ENCODE peak calls at places on chromosomes 7 and 10, in ten cellular contexts. E, N, A, K, R, V, C, J, O and X are unnamed samples.

GRCh38 chr10:13717936-13718772 is 131.4 kb downstream of the PRPF18 start:
- DNase-seq in J (peak), C (peak), K (peak), N (peak), V (peak), O (no peak), R (peak), E (peak), A (peak), X (peak)

GRCh38 chr7:20354825-20355466 is 24.2 kb downstream of the ITGB8 start:
- DNase-seq in A (no peak), K (no peak), C (no peak), J (no peak), R (no peak), O (no peak), V (no peak), N (no peak), E (no peak), X (no peak)

GRCh38 chr10:132707776-132708171 is 78.2 kb downstream of the NKX6-2 start:
- DNase-seq in V (no peak), J (no peak), E (no peak), C (no peak), O (no peak), K (no peak), R (peak), A (no peak), N (no peak), X (peak)

GRCh38 chr7:36279251-36279925 is 110.3 kb upstream of the ANLN start:
- DNase-seq in J (no peak), E (peak), C (no peak), A (no peak), O (no peak), K (no peak), N (no peak), R (peak), V (no peak), X (no peak)

GRCh38 chr7:116177009-116177408 is 33.3 kb upstream of the TES start:
- DNase-seq in J (no peak), N (no peak), C (no peak), A (no peak), R (no peak), O (peak), K (no peak), V (no peak), E (peak), X (no peak)

GRCh38 chr10:7218974-7219373 is 191.9 kb downstream of the SFMBT2 start:
- DNase-seq in N (no peak), A (no peak), R (no peak), J (no peak), O (peak), E (peak), V (no peak), K (no peak), C (no peak), X (no peak)

GRCh38 chr7:111086532-111086931 is 4.4 kb upstream of the LRRN3 start:
- DNase-seq in K (no peak), E (no peak), J (no peak), A (no peak), N (no peak), V (no peak), R (no peak), O (no peak), C (no peak), X (no peak)

GRCh38 chr10:104925232-104925851 is 284.3 kb downstream of the SORCS3 start:
- DNase-seq in E (peak), R (no peak), N (peak), V (peak), J (peak), A (peak), K (no peak), O (peak), C (peak), X (peak)

GRCh38 chr7:26357793-26358139 is 66.1 kb downstream of the SNX10 start:
- DNase-seq in R (no peak), C (no peak), O (no peak), K (no peak), N (no peak), J (no peak), V (no peak), E (no peak), A (no peak), X (no peak)

GRCh38 chr7:132495931-132496330 is 80.3 kb downstream of the PLXNA4 start:
- DNase-seq in R (no peak), E (no peak), K (no peak), A (no peak), J (no peak), C (no peak), V (no peak), O (no peak), N (no peak), X (no peak)

GRCh38 chr7:12161146-12161545 is 49.9 kb upstream of the TMEM106B start:
- DNase-seq in K (no peak), O (no peak), C (no peak), R (no peak), N (no peak), A (no peak), E (no peak), V (no peak), J (no peak), X (no peak)

GRCh38 chr10:30392564-30392990 is 41.4 kb upstream of the MAP3K8 start:
- DNase-seq in O (peak), C (peak), V (peak), K (peak), N (peak), R (peak), A (peak), E (peak), J (peak), X (peak)

GRCh38 chr10:86294346-86295265 is 72.0 kb downstream of the GRID1 start:
- DNase-seq in J (peak), V (peak), K (no peak), O (no peak), A (no peak), C (peak), E (no peak), R (peak), N (no peak), X (no peak)

GRCh38 chr10:47047577-47048532 is 136.6 kb downstream of the PTPN20 start:
- DNase-seq in K (peak), J (peak), V (peak), R (peak), O (peak), N (peak), E (peak), A (peak), C (peak), X (peak)

GRCh38 chr10:128091636-128092210 is 34.5 kb downstream of the MKI67 start:
- DNase-seq in K (no peak), A (no peak), O (no peak), R (no peak), J (no peak), E (no peak), C (no peak), N (no peak), V (no peak), X (no peak)

DNA sequence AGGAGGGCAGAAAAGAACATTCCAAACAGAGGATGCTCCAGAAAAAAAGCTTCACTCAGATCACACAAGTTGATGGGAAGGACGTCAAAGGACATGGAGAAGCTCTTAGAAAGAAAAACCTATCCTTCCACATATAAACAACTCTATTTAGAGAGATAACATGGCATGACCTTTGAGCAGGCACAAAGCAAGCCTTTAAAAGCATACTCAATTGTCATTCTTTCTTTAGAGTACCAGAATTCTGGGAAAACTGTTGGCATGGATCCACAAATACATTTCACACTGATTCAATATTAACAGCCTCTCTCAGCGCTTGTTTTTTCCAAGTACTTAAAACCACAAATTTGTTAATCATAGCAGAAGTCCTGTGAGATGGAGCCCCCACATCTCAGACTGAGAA is 7.3 kb upstream of the ABLIM1 start:
- DNase-seq in R (no peak), V (no peak), O (no peak), N (no peak), A (no peak), K (no peak), C (no peak), J (no peak), E (no peak), X (no peak)
- H3K27ac ChIP-seq in R (no peak), V (peak), O (no peak), N (peak), A (no peak), K (no peak), C (no peak), J (no peak), E (no peak), X (peak)

DNA sequence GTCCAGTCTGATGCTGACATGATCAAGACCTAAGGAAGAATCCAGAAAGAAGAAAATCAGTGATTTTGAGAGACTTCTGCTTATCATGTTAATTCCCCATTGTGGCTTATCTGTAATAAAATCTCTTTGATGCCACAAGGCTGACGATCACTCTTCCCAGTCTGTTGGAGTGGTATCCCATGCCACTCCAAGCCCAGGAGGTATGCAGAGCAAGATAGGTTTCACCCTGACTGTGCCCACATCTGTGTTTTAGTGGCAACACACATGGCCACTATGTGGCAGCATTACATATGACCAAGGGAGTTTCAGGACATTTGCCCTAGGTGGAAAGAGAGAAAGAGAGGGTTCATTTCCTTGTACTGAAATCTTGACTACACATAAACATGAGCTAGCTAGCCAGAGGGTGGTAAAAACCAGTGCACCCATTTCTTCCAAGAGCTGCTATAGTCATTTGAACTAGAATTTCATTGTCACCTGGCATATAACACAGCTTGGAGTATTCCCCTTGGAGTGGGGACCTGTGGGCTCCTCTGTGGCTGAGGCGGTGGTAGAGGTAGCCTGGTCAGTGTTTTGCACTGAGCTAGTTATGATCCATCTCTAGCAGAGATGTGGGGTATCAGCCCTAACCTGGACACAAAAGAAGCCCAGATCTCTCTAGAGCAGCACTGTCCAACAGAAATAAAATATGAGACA is 20.8 kb downstream of the LAMB4 start:
- DNase-seq in K (no peak), A (no peak), V (no peak), R (no peak), C (no peak), O (peak), N (no peak), E (peak), J (peak), X (no peak)
- TF ChIP-seq CTCF in K (no peak), A (no peak), V (no peak), R (no peak), C (peak), O (peak), N (peak), E (peak), J (peak), X (peak)

GRCh38 chr10:79231908-79232307 is 115.4 kb upstream of the PPIF start:
- DNase-seq in K (no peak), C (no peak), A (no peak), N (no peak), V (no peak), R (no peak), E (no peak), O (no peak), J (no peak), X (no peak)

GRCh38 chr10:79230563-79231249 is 116.6 kb upstream of the PPIF start:
- DNase-seq in K (no peak), N (no peak), E (no peak), O (no peak), R (no peak), V (no peak), A (no peak), C (no peak), J (no peak), X (no peak)

GRCh38 chr10:79232864-79233263 is 114.4 kb upstream of the PPIF start:
- DNase-seq in N (no peak), K (no peak), A (no peak), V (no peak), C (no peak), E (no peak), J (no peak), O (no peak), R (no peak), X (no peak)

GRCh38 chr10:79229081-79229541 is 118.2 kb upstream of the PPIF start:
- DNase-seq in K (no peak), N (no peak), A (no peak), C (no peak), R (no peak), O (no peak), V (no peak), J (no peak), E (no peak), X (no peak)

DNA sequence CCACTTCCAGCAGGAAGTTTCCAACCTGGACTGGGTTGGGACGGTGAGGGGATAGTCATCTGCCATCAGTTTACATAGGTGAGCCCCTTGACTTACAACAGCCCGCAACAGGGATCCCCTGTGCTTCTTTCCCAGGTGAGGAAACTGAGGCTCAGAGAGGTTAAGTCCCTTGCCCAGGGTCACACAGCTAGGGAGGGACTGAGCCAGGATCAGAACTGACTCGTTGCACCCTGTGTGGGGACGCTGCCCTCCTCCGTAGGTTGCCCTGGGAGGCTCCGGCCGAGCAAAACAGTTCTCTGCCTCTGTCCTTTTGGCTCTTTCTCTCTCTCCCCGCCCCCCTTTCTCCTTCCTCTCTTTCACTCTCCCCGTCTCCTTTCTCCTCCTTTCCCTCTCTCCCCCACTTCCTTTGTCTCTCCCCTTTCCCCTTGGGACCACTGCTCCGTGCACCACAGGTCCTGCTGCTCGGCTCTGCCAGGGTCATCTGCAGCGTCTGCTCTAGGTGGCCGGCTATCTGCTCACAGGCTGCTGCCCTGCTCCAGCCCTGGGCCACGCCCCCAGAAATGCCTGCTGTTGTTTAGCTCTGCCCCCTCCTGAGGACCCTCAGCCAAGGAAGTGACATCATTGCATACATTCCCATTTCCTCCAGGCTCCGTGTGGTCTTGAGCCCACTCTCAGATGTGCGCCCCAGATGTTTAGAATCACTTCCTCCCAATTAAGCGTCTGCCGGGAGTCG is 117.3 kb upstream of the PPIF start:
- DNase-seq in O (no peak), K (no peak), R (no peak), E (no peak), J (no peak), A (no peak), N (no peak), C (no peak), V (no peak), X (no peak)
- H3K27ac ChIP-seq in O (no peak), K (no peak), R (peak), E (no peak), J (no peak), A (no peak), N (peak), C (no peak), V (no peak), X (peak)

GRCh38 chr10:73781879-73782748 is at the start of gene CHCHD1:
- DNase-seq in K (peak), O (peak), V (peak), J (peak), R (peak), A (peak), E (peak), C (peak), N (peak), X (peak)
- TF ChIP-seq CTCF in K (no peak), O (no peak), V (no peak), J (no peak), R (no peak), A (no peak), E (no peak), C (peak), N (peak), X (no peak)

GRCh38 chr7:101687791-101688182 is 58.7 kb upstream of the MYL10 start:
- DNase-seq in C (no peak), E (no peak), K (no peak), R (no peak), J (no peak), N (no peak), A (no peak), V (no peak), O (no peak), X (no peak)

GRCh38 chr7:101684980-101685323 is 55.9 kb upstream of the MYL10 start:
- DNase-seq in V (no peak), E (no peak), O (no peak), A (no peak), N (no peak), K (no peak), J (no peak), C (no peak), R (no peak), X (no peak)

GRCh38 chr7:101688183-101688831 is 59.2 kb upstream of the MYL10 start:
- DNase-seq in N (peak), C (peak), J (peak), A (peak), V (peak), E (peak), O (peak), R (peak), K (peak), X (peak)

GRCh38 chr7:101687081-101687480 is 58.0 kb upstream of the MYL10 start:
- DNase-seq in E (no peak), N (no peak), R (no peak), K (no peak), V (no peak), O (no peak), C (no peak), J (no peak), A (no peak), X (no peak)

GRCh38 chr7:101686030-101686429 is 56.9 kb upstream of the MYL10 start:
- DNase-seq in V (no peak), K (no peak), N (no peak), J (no peak), A (no peak), E (no peak), C (no peak), O (no peak), R (no peak), X (no peak)
- H3K27ac ChIP-seq in V (no peak), K (no peak), N (no peak), J (no peak), A (no peak), E (no peak), C (no peak), O (no peak), R (no peak), X (no peak)

GRCh38 chr7:158818325-158819213 is 10.7 kb downstream of the ESYT2 start:
- DNase-seq in K (peak), A (no peak), R (peak), V (peak), E (peak), C (peak), O (peak), N (peak), J (peak), X (peak)
- TF ChIP-seq CTCF in K (no peak), A (no peak), R (no peak), V (no peak), E (no peak), C (no peak), O (no peak), N (no peak), J (no peak), X (no peak)

DNA sequence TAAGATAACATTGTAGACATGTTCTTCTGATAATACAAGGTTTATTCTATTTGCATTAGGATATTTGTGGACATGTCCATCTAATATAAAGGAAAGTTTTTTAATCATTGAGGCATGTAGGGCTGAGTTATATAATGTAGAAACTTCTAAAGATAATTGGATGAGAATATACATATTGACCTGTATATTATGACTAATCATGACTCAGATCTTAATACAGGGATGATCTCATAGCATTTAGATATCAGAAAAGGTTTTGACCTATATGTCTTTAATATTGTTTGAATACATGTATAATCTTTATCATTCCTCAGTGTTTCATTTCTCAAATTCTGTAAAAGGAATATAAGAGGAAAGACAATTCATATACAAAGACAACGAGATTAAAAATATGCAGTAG is 39.2 kb downstream of the CD36 start:
- DNase-seq in K (no peak), N (no peak), A (no peak), J (no peak), C (no peak), R (no peak), V (no peak), O (no peak), E (peak), X (no peak)
- H3K27ac ChIP-seq in K (no peak), N (no peak), A (no peak), J (no peak), C (no peak), R (no peak), V (no peak), O (no peak), E (no peak), X (no peak)